ENCODE peak calls at places on chromosomes 5 and 9, in six cellular contexts. One of them, this sample, is unnamed.

GRCh38 chr9:99624499-99625233 is 197.0 kb upstream of the NR4A3 start:
- ATAC-seq in HepG2: no peak
- ATAC-seq in stimulated activated naive CD8-positive, alpha-beta T cell treated with anti-CD3 and anti-CD28 coated beads, Interleukin-15, amount 100 ng/mL, for 72 hours: no peak
- ATAC-seq in T-helper 17 cell: no peak
- ATAC-seq in lower lobe of right lung: no peak
- ATAC-seq in right cardiac atrium: no peak
- ATAC-seq in this sample: peak

GRCh38 chr5:78538240-78538850 is 110.2 kb downstream of the LHFPL2 start:
- ATAC-seq in T-helper 17 cell: no peak
- ATAC-seq in HepG2: no peak
- ATAC-seq in right cardiac atrium: no peak
- ATAC-seq in stimulated activated naive CD8-positive, alpha-beta T cell treated with anti-CD3 and anti-CD28 coated beads, Interleukin-15, amount 100 ng/mL, for 72 hours: no peak
- ATAC-seq in lower lobe of right lung: no peak
- ATAC-seq in this sample: no peak

GRCh38 chr5:72465601-72466563 is 41.3 kb downstream of the ZNF366 start:
- ATAC-seq in right cardiac atrium: no peak
- ATAC-seq in stimulated activated naive CD8-positive, alpha-beta T cell treated with anti-CD3 and anti-CD28 coated beads, Interleukin-15, amount 100 ng/mL, for 72 hours: peak
- ATAC-seq in lower lobe of right lung: no peak
- ATAC-seq in HepG2: no peak
- ATAC-seq in T-helper 17 cell: no peak
- ATAC-seq in this sample: peak

GRCh38 chr5:98927242-98927987 is 1.4 kb downstream of the CHD1 start:
- ATAC-seq in stimulated activated naive CD8-positive, alpha-beta T cell treated with anti-CD3 and anti-CD28 coated beads, Interleukin-15, amount 100 ng/mL, for 72 hours: no peak
- ATAC-seq in T-helper 17 cell: peak
- ATAC-seq in HepG2: no peak
- ATAC-seq in lower lobe of right lung: no peak
- ATAC-seq in right cardiac atrium: no peak
- ATAC-seq in this sample: no peak

GRCh38 chr9:79652598-79652997 is 80.8 kb downstream of the TLE4 start:
- ATAC-seq in HepG2: no peak
- ATAC-seq in T-helper 17 cell: no peak
- ATAC-seq in right cardiac atrium: no peak
- ATAC-seq in stimulated activated naive CD8-positive, alpha-beta T cell treated with anti-CD3 and anti-CD28 coated beads, Interleukin-15, amount 100 ng/mL, for 72 hours: no peak
- ATAC-seq in lower lobe of right lung: no peak
- ATAC-seq in this sample: no peak

GRCh38 chr5:18487928-18488480 is 853.7 kb downstream of the TAF11L14 start:
- ATAC-seq in stimulated activated naive CD8-positive, alpha-beta T cell treated with anti-CD3 and anti-CD28 coated beads, Interleukin-15, amount 100 ng/mL, for 72 hours: no peak
- ATAC-seq in right cardiac atrium: no peak
- ATAC-seq in HepG2: no peak
- ATAC-seq in lower lobe of right lung: peak
- ATAC-seq in T-helper 17 cell: no peak
- ATAC-seq in this sample: no peak

GRCh38 chr9:6590772-6591384 is 54.7 kb downstream of the GLDC start:
- ATAC-seq in right cardiac atrium: no peak
- ATAC-seq in HepG2: peak
- ATAC-seq in stimulated activated naive CD8-positive, alpha-beta T cell treated with anti-CD3 and anti-CD28 coated beads, Interleukin-15, amount 100 ng/mL, for 72 hours: no peak
- ATAC-seq in lower lobe of right lung: no peak
- ATAC-seq in T-helper 17 cell: no peak
- ATAC-seq in this sample: no peak

GRCh38 chr9:133658442-133659431 is 22.6 kb downstream of the DBH start:
- ATAC-seq in HepG2: peak
- ATAC-seq in lower lobe of right lung: peak
- ATAC-seq in right cardiac atrium: peak
- ATAC-seq in T-helper 17 cell: no peak
- ATAC-seq in stimulated activated naive CD8-positive, alpha-beta T cell treated with anti-CD3 and anti-CD28 coated beads, Interleukin-15, amount 100 ng/mL, for 72 hours: no peak
- ATAC-seq in this sample: no peak

This sample was measured in stimulated activated memory B cell treated with anti-CD40 and anti-IgM and Interleukin-4, amounts not matched to agents 10 μg/mL and 1 μg/mL and 100 μg/mL, for 72 hours.